ENCODE peak calls at places on chromosomes 5 and 9, in eight cellular contexts. X is lower leg skin, B is A549, F is GM06990, Z is BJ, N is Peyer's patch, O is left ventricle myocardium inferior, U is body of pancreas. G is an unnamed sample.

GRCh38 chr9:4297795-4298254 is 2.0 kb downstream of the GLIS3 start:
- DNase-seq in X (peak; percentile 95), B (peak; percentile 86), F (peak; percentile 32), Z (no peak), N (peak; percentile 39), O (peak; percentile 65), U (peak; percentile 77), G (peak; percentile 75)

GRCh38 chr9:114007991-114008666 is 70.0 kb downstream of the AMBP start:
- DNase-seq in X (peak; percentile 72), B (no peak), F (no peak), Z (no peak), N (peak; percentile 2), O (no peak), U (peak; percentile 2), G (peak; percentile 57)

GRCh38 chr5:79759436-79759835 is 69.8 kb downstream of the CMYA5 start:
- DNase-seq in X (no peak), B (no peak), F (no peak), Z (peak; percentile 44), N (no peak), O (no peak), U (no peak), G (no peak)

GRCh38 chr9:71984388-71985069 is 73.1 kb downstream of the C9orf85 start:
- DNase-seq in X (no peak), B (no peak), F (no peak), Z (peak; percentile 46), N (no peak), O (peak; percentile 62), U (no peak), G (no peak)

GRCh38 chr5:33432656-33433055 is 8.1 kb upstream of the TARS1 start:
- DNase-seq in X (no peak), B (no peak), F (no peak), Z (no peak), N (no peak), O (no peak), U (no peak), G (no peak)

GRCh38 chr5:37840036-37840909 is at the start of gene GDNF:
- DNase-seq in X (no peak), B (peak; percentile 46), F (peak; percentile 18), Z (peak; percentile 49), N (no peak), O (peak; percentile 26), U (peak; percentile 41), G (no peak)

GRCh38 chr5:12272389-12272788 is 368.1 kb upstream of the CTNND2 start:
- DNase-seq in X (no peak), B (no peak), F (no peak), Z (no peak), N (no peak), O (no peak), U (no peak), G (no peak)

GRCh38 chr5:35218981-35219380 is 11.3 kb downstream of the PRLR start:
- DNase-seq in X (no peak), B (no peak), F (no peak), Z (no peak), N (no peak), O (no peak), U (no peak), G (no peak)

GRCh38 chr9:134007571-134007970 is 15.4 kb upstream of the VAV2 start:
- DNase-seq in X (no peak), B (no peak), F (no peak), Z (no peak), N (no peak), O (no peak), U (no peak), G (no peak)

GRCh38 chr9:133524679-133525228 is at the start of gene MYMK:
- DNase-seq in X (no peak), B (no peak), F (no peak), Z (no peak), N (no peak), O (no peak), U (no peak), G (no peak)

GRCh38 chr9:98450486-98450885 is 195.0 kb upstream of the TBC1D2 start:
- DNase-seq in X (no peak), B (no peak), F (no peak), Z (peak; percentile 26), N (no peak), O (no peak), U (no peak), G (no peak)

DNA sequence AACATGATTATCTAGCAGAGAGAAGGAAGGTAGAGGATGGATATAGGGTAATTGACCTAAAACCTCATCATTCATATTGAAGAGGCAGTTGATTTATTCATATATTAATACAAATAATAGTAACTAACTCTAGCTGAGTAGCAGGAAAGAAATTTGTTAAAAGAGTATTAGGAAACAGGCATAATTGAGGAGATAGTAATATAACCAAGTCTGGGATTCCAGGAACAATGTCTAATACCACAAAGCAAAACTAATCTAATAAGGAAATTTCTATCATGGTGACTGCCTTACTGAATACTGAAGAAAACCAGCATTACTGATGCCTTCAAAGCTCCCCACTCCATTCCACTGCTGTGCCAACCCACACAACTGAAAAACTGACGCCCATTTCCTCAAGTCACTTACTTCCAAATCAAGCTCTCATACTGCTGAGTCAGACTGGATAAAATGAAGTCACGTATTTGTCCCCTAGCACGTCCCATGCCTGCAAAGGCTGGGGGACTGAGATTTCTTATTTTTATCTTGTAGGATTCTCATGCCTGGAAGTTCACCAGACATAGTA is 153.9 kb downstream of the SMC2 start:
- DNase-seq in X (no peak), B (no peak), F (no peak), Z (no peak), N (no peak), O (no peak), U (no peak), G (no peak)
- TF ChIP-seq CTCF in X (no peak), B (no peak), F (no peak), Z (no peak), N (no peak), O (no peak), U (no peak), G (no peak)

GRCh38 chr9:35923927-35924763 is 14.9 kb downstream of the SPAAR start:
- DNase-seq in X (no peak), B (peak; percentile 92), F (no peak), Z (peak; percentile 82), N (no peak), O (no peak), U (no peak), G (no peak)
- H3K4me3 ChIP-seq in X (no peak overlapping the region), B (no peak overlapping the region), F (no peak overlapping the region), Z (no peak overlapping the region), N (no peak overlapping the region), O (no peak overlapping the region), U (no peak overlapping the region), G (no peak overlapping the region)

GRCh38 chr5:18772475-18772874 is 1138.2 kb downstream of the TAF11L14 start:
- DNase-seq in X (no peak), B (peak; percentile 37), F (no peak), Z (no peak), N (no peak), O (no peak), U (peak; percentile 26), G (no peak)
- TF ChIP-seq CTCF in X (no peak), B (peak; percentile 35), F (peak; percentile 23), Z (no peak), N (no peak), O (no peak), U (peak; percentile 39), G (no peak)

DNA sequence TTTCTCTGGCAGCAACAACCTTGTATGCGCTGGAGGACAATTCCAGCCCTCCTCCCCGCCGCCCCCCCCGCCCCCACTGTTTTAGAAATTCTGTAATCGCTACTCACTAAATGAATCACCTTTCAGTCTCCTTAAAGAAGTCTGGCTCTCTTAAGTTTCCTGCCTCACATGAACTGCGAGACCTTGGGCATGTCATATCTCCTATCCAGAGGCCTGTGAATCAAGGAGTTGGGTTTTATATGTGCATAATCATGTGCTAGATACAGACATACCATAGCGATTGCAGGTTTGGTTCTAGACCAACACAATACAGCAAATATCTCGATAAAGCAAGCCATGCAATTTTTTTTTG is 332 bp upstream of the DMAC1 start:
- DNase-seq in X (no peak), B (no peak), F (no peak), Z (no peak), N (no peak), O (no peak), U (no peak), G (no peak)
- H3K4me3 ChIP-seq in X (no peak overlapping the region), B (peak overlapping the region; percentile 67), F (peak overlapping the region; percentile 89), Z (peak overlapping the region; percentile 90), N (peak overlapping the region; percentile 94), O (peak overlapping the region; percentile 91), U (no peak overlapping the region), G (peak overlapping the region; percentile 91)

G was measured in tibial artery.